ENCODE peak calls at places on chromosomes 13 and 19, in four cellular contexts. X is CD8-positive, alpha-beta memory T cell; D is aorta; J is Peyer's patch. B is an unnamed sample.

GRCh38 chr13:48818495-48818961 is 157.2 kb upstream of the FNDC3A start:
- DNase-seq in X (no peak), J (no peak), D (no peak), B (no peak)

GRCh38 chr13:95660981-95661581 is 15.9 kb upstream of the DNAJC3 start:
- DNase-seq in J (no peak), D (no peak), X (no peak), B (no peak)

GRCh38 chr13:100203696-100204367 is 114.9 kb downstream of the PCCA start:
- DNase-seq in J (no peak), X (no peak), D (no peak), B (no peak)

GRCh38 chr13:113596321-113597200 is 12.0 kb downstream of the TFDP1 start:
- DNase-seq in X (no peak), J (peak; percentile 40), D (peak; percentile 66), B (no peak)

GRCh38 chr19:4098493-4098892 is 25.4 kb downstream of the MAP2K2 start:
- DNase-seq in D (no peak), J (no peak), X (no peak), B (no peak)

GRCh38 chr19:15463865-15464371 is 426 bp downstream of the RASAL3 start:
- DNase-seq in J (peak; percentile 90), D (no peak), X (peak; percentile 66), B (peak; percentile 73)

GRCh38 chr19:10412257-10412977 is 7.9 kb upstream of the PDE4A start:
- DNase-seq in D (no peak), J (no peak), X (no peak), B (no peak)

GRCh38 chr13:93472296-93472695 is 245.7 kb downstream of the GPC6 start:
- DNase-seq in X (no peak), J (no peak), D (no peak), B (no peak)

GRCh38 chr13:64884976-64885375 is 2345.2 kb downstream of the PCDH9 start:
- DNase-seq in X (no peak), D (no peak), J (no peak), B (no peak)

GRCh38 chr13:98313023-98313937 is 136.2 kb upstream of the RNF113B start:
- DNase-seq in X (no peak), J (no peak), D (no peak), B (no peak)

GRCh38 chr19:37778613-37779138 is 710 bp downstream of the ZNF573 start:
- DNase-seq in D (no peak), X (no peak), J (no peak), B (no peak)

GRCh38 chr13:74246398-74246975 is 112.3 kb upstream of the KLF12 start:
- DNase-seq in X (no peak), D (no peak), J (no peak), B (no peak)

GRCh38 chr19:48637948-48638830 is 1.0 kb upstream of the DBP start:
- DNase-seq in D (peak; percentile 88), J (peak; percentile 94), X (peak; percentile 76), B (peak; percentile 82)

GRCh38 chr19:1395194-1396018 is 5.9 kb downstream of the GAMT start:
- DNase-seq in D (peak; percentile 73), X (no peak), J (no peak), B (no peak)

GRCh38 chr13:103878891-103879605 is 812.8 kb upstream of the SLC10A2 start:
- DNase-seq in X (no peak), D (no peak), J (no peak), B (no peak)

GRCh38 chr19:31349160-31349881 is at the start of gene TSHZ3:
- DNase-seq in X (no peak), J (peak; percentile 75), D (peak; percentile 92), B (peak; percentile 45)

GRCh38 chr13:68888832-68889231 is 1218.8 kb upstream of the ATXN8OS start:
- DNase-seq in D (no peak), X (no peak), J (no peak), B (no peak)

GRCh38 chr13:110628952-110629701 is 13.8 kb downstream of the NAXD start:
- DNase-seq in X (no peak), J (no peak), D (no peak), B (no peak)

GRCh38 chr19:38813323-38813722 is 578 bp upstream of the LGALS4 start:
- DNase-seq in D (peak; percentile 44), X (no peak), J (no peak), B (no peak)

GRCh38 chr19:10797541-10798256 is 38.3 kb downstream of the TMED1 start:
- DNase-seq in X (peak; percentile 85), J (peak; percentile 66), D (no peak), B (peak; percentile 66)

B was measured in T-helper 1 cell.